ENCODE peak calls at places on chromosomes 5 and 9, in ten cellular contexts. P, B, J, H, O, K, N, L, C and M are unnamed samples.

GRCh38 chr9:109766351-109766750 is 13.6 kb upstream of the PALM2AKAP2 start:
- DNase-seq in P (no peak), B (no peak), J (no peak), H (peak), O (no peak), K (no peak), N (no peak), L (no peak), C (no peak), M (no peak)

GRCh38 chr9:75551866-75552265 is 338.6 kb upstream of the PCSK5 start:
- DNase-seq in P (no peak), B (no peak), J (no peak), H (peak), O (no peak), K (no peak), N (no peak), L (no peak), C (no peak), M (no peak)

GRCh38 chr5:178113841-178114324 is 551 bp downstream of the N4BP3 start:
- DNase-seq in P (peak), B (no peak), J (peak), H (no peak), O (no peak), K (no peak), N (no peak), L (no peak), C (no peak), M (peak)

GRCh38 chr5:158691576-158691975 is 408.1 kb downstream of the EBF1 start:
- DNase-seq in P (no peak), B (no peak), J (no peak), H (no peak), O (no peak), K (no peak), N (no peak), L (no peak), C (no peak), M (no peak)

GRCh38 chr5:2260211-2260985 is 377.7 kb upstream of the IRX4 start:
- DNase-seq in P (no peak), B (no peak), J (no peak), H (no peak), O (no peak), K (peak), N (no peak), L (no peak), C (no peak), M (no peak)

GRCh38 chr5:78701795-78702406 is 53.3 kb upstream of the LHFPL2 start:
- DNase-seq in P (no peak), B (no peak), J (no peak), H (peak), O (no peak), K (no peak), N (no peak), L (no peak), C (no peak), M (no peak)

GRCh38 chr5:122929001-122929400 is 83.6 kb downstream of the SNX24 start:
- DNase-seq in P (no peak), B (no peak), J (no peak), H (no peak), O (no peak), K (no peak), N (no peak), L (no peak), C (no peak), M (no peak)

GRCh38 chr5:152331718-152332117 is 73.4 kb downstream of the NMUR2 start:
- DNase-seq in P (no peak), B (no peak), J (no peak), H (no peak), O (no peak), K (no peak), N (no peak), L (no peak), C (no peak), M (no peak)

GRCh38 chr5:172321593-172321992 is 38.0 kb upstream of the UBTD2 start:
- DNase-seq in P (no peak), B (no peak), J (no peak), H (no peak), O (no peak), K (no peak), N (no peak), L (no peak), C (no peak), M (no peak)

GRCh38 chr5:124519396-124519795 is 227.0 kb downstream of the ZNF608 start:
- DNase-seq in P (no peak), B (peak), J (no peak), H (peak), O (peak), K (no peak), N (no peak), L (no peak), C (no peak), M (no peak)

GRCh38 chr5:74314906-74315305 is 325.6 kb downstream of the ENC1 start:
- DNase-seq in P (peak), B (no peak), J (no peak), H (no peak), O (no peak), K (no peak), N (no peak), L (no peak), C (no peak), M (no peak)

GRCh38 chr5:89211836-89212235 is 328.9 kb upstream of the MEF2C start:
- DNase-seq in P (no peak), B (no peak), J (no peak), H (peak), O (no peak), K (no peak), N (no peak), L (no peak), C (no peak), M (no peak)

GRCh38 chr5:143968071-143968878 is 156.3 kb downstream of the HMHB1 start:
- DNase-seq in P (peak), B (no peak), J (no peak), H (peak), O (peak), K (no peak), N (no peak), L (no peak), C (no peak), M (no peak)

GRCh38 chr5:164636456-164636855 is 1131.0 kb downstream of the MAT2B start:
- DNase-seq in P (no peak), B (no peak), J (no peak), H (no peak), O (no peak), K (no peak), N (no peak), L (no peak), C (no peak), M (no peak)

GRCh38 chr5:16418471-16418922 is 47.1 kb downstream of the ZNF622 start:
- DNase-seq in P (peak), B (peak), J (no peak), H (no peak), O (no peak), K (no peak), N (no peak), L (no peak), C (no peak), M (no peak)

GRCh38 chr9:121741198-121741918 is 89.9 kb downstream of the DAB2IP start:
- DNase-seq in P (peak), B (no peak), J (no peak), H (no peak), O (peak), K (no peak), N (no peak), L (no peak), C (no peak), M (no peak)

GRCh38 chr5:129410488-129410887 is 49.6 kb upstream of the ADAMTS19 start:
- DNase-seq in P (peak), B (no peak), J (no peak), H (no peak), O (no peak), K (no peak), N (no peak), L (no peak), C (no peak), M (no peak)

GRCh38 chr9:71941060-71941568 is 29.7 kb downstream of the C9orf85 start:
- DNase-seq in P (no peak), B (no peak), J (no peak), H (peak), O (no peak), K (no peak), N (no peak), L (no peak), C (no peak), M (no peak)

GRCh38 chr5:31860726-31861432 is 221.9 kb downstream of the PDZD2 start:
- DNase-seq in P (no peak), B (no peak), J (no peak), H (no peak), O (no peak), K (no peak), N (no peak), L (no peak), C (no peak), M (no peak)

GRCh38 chr5:156947933-156948332 is 15.1 kb downstream of the TIMD4 start:
- DNase-seq in P (no peak), B (no peak), J (no peak), H (no peak), O (no peak), K (no peak), N (no peak), L (no peak), C (no peak), M (no peak)

GRCh38 chr9:133874061-133874638 is 118.0 kb downstream of the VAV2 start:
- DNase-seq in P (peak), B (no peak), J (no peak), H (peak), O (no peak), K (no peak), N (no peak), L (no peak), C (no peak), M (no peak)

GRCh38 chr5:177389368-177390169 is 5.3 kb downstream of the SLC34A1 start:
- DNase-seq in P (peak), B (no peak), J (no peak), H (peak), O (no peak), K (no peak), N (no peak), L (no peak), C (no peak), M (peak)

GRCh38 chr5:126830061-126830460 is 53.1 kb downstream of the LMNB1 start:
- DNase-seq in P (no peak), B (no peak), J (no peak), H (no peak), O (no peak), K (no peak), N (no peak), L (no peak), C (no peak), M (no peak)

GRCh38 chr5:76689321-76690026 is 26.5 kb upstream of the F2R start:
- DNase-seq in P (no peak), B (no peak), J (no peak), H (peak), O (peak), K (no peak), N (no peak), L (no peak), C (no peak), M (no peak)

GRCh38 chr9:132238992-132239391 is 77.1 kb downstream of the NTNG2 start:
- DNase-seq in P (no peak), B (no peak), J (no peak), H (no peak), O (no peak), K (no peak), N (no peak), L (no peak), C (no peak), M (no peak)

GRCh38 chr5:141322261-141322660 is 1.7 kb upstream of the TAF7 start:
- DNase-seq in P (no peak), B (no peak), J (no peak), H (no peak), O (no peak), K (no peak), N (no peak), L (no peak), C (no peak), M (no peak)

GRCh38 chr9:36730414-36730813 is 157.7 kb downstream of the MELK start:
- DNase-seq in P (no peak), B (no peak), J (no peak), H (no peak), O (no peak), K (no peak), N (no peak), L (no peak), C (no peak), M (no peak)